ENCODE peak calls at places on chromosome 17, in five cellular contexts. C is SK-N-SH, B is HCT116, X is HepG2, M is H1. R is an unnamed sample.

GRCh38 chr17:75842963-75843576 is 1.1 kb downstream of the UNC13D start:
- DNase-seq in C (no peak), B (no peak), X (no peak), M (no peak), R (no peak)

GRCh38 chr17:2204393-2204792 is 99.2 kb downstream of the SMG6 start:
- DNase-seq in C (no peak), B (no peak), X (no peak), M (no peak), R (no peak)

GRCh38 chr17:16920628-16921020 is 51.3 kb downstream of the TNFRSF13B start:
- DNase-seq in C (no peak), B (no peak), X (no peak), M (no peak), R (no peak)

GRCh38 chr17:50354198-50354597 is 8.3 kb downstream of the XYLT2 start:
- DNase-seq in C (no peak), B (no peak), X (no peak), M (no peak), R (no peak)

GRCh38 chr17:32386844-32387243 is 36.9 kb downstream of the ZNF207 start:
- DNase-seq in C (no peak), B (no peak), X (no peak), M (no peak), R (no peak)

GRCh38 chr17:4488989-4489595 is 9.6 kb upstream of the SPNS2 start:
- DNase-seq in C (no peak), B (no peak), X (no peak), M (no peak), R (no peak)

GRCh38 chr17:1658100-1658499 is 8.4 kb upstream of the RILP start:
- DNase-seq in C (no peak), B (no peak), X (no peak), M (no peak), R (no peak)

GRCh38 chr17:66432996-66433556 is 130.7 kb downstream of the PRKCA start:
- DNase-seq in C (peak), B (no peak), X (no peak), M (no peak), R (no peak)

GRCh38 chr17:50115744-50116143 is 14.2 kb downstream of the SAMD14 start:
- DNase-seq in C (no peak), B (no peak), X (no peak), M (no peak), R (no peak)

GRCh38 chr17:1651559-1651844 is 1.8 kb upstream of the RILP start:
- DNase-seq in C (no peak), B (no peak), X (no peak), M (no peak), R (no peak)

GRCh38 chr17:32988481-32989101 is 3.1 kb upstream of the SPACA3 start:
- DNase-seq in C (no peak), B (no peak), X (no peak), M (no peak), R (no peak)

GRCh38 chr17:78307887-78308633 is 51.8 kb downstream of the SOCS3 start:
- DNase-seq in C (peak), B (no peak), X (peak), M (no peak), R (peak)

GRCh38 chr17:18314059-18314730 is 599 bp downstream of the TOP3A start:
- DNase-seq in C (no peak), B (no peak), X (no peak), M (no peak), R (peak)

GRCh38 chr17:59941131-59941530 is 23.4 kb downstream of the RNFT1 start:
- DNase-seq in C (no peak), B (no peak), X (no peak), M (no peak), R (no peak)

DNA sequence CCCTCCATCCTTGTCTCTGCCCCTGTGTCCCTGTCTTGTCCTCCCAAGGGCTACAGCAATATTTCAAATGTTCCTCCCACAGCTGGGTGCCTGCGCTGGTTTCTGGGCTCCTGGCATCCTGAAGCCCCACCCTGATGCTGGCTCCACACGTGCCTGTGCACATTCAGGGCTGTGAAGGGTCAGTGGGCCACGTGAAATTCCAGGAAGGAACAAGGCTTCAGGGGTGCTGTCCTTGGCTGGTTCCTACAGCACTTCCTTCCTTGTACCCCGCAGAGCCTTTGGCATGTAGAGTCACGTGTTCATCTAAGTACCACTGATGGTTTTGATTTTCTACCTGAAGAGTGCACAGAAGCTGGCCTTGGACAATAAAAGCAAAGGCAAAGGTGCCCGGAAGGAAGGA is 57.7 kb upstream of the NLK start:
- DNase-seq in C (no peak), B (no peak), X (no peak), M (no peak), R (no peak)
- TF ChIP-seq JUND in C (no peak), B (no peak), X (no peak), M (no peak), R (no peak)

GRCh38 chr17:70332811-70333210 is 163.5 kb downstream of the KCNJ2 start:
- DNase-seq in C (no peak), B (no peak), X (no peak), M (no peak), R (no peak)
- TF ChIP-seq JUND in C (no peak), B (no peak), X (no peak), M (no peak), R (no peak)

DNA sequence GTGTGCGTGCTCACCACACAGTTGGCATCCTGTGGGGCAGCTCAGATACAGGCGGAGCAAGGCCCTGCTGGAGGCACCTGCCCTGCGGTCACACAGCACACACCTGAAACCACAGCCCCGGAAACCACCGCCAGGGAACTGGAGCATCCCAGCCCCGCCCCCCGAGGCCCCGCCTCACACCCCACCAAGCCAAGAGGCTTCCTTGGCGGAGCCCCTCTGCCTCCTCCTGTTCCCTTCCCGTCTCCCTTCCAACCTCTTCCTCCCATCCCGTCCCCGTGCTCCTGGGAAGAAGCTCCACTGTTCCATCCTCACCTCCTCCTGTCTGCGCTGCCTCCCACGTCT is 205.5 kb downstream of the NTN1 start:
- DNase-seq in C (no peak), B (no peak), X (no peak), M (no peak), R (no peak)
- TF ChIP-seq JUND in C (no peak), B (no peak), X (no peak), M (no peak), R (no peak)

DNA sequence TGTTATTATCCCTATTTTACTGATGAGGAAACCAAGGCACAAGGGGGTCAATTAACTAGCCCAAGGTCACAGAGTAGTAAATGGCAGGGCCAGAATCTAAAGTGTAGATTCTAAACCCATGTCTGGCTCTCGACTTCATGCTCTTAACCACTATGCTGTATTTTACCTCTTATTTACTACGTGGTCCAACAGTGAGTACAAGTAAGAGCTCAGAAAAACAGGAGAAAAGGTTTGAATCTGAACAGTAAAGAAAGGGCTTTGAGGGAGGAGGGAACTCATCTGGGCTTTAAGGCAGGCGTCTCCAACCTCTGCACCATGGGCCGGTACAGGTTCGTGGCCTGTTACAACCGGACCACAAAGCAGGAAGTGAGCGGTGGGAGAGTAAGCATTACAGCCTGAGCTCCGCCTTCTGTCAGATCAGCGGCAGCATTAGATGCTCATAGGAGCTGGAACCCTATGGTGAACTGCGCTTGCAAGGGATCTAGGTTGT is 62.9 kb downstream of the SMURF2 start:
- DNase-seq in C (no peak), B (no peak), X (no peak), M (no peak), R (no peak)
- TF ChIP-seq JUND in C (no peak), B (no peak), X (no peak), M (no peak), R (no peak)

GRCh38 chr17:39701012-39701783 is 1.3 kb downstream of the ERBB2 start:
- DNase-seq in C (no peak), B (no peak), X (no peak), M (no peak), R (peak)

GRCh38 chr17:39697961-39698360 is 1.9 kb upstream of the ERBB2 start:
- DNase-seq in C (no peak), B (no peak), X (no peak), M (no peak), R (no peak)

GRCh38 chr17:39700148-39700987 is 504 bp downstream of the ERBB2 start:
- DNase-seq in C (no peak), B (no peak), X (no peak), M (no peak), R (peak)

GRCh38 chr17:39701784-39702422 is 2.0 kb downstream of the ERBB2 start:
- DNase-seq in C (no peak), B (no peak), X (no peak), M (no peak), R (no peak)

DNA sequence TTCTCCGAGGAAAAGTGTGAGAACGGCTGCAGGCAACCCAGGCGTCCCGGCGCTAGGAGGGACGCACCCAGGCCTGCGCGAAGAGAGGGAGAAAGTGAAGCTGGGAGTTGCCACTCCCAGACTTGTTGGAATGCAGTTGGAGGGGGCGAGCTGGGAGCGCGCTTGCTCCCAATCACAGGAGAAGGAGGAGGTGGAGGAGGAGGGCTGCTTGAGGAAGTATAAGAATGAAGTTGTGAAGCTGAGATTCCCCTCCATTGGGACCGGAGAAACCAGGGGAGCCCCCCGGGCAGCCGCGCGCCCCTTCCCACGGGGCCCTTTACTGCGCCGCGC is at the start of gene ERBB2:
- DNase-seq in C (no peak), B (peak), X (peak), M (no peak), R (peak)
- TF ChIP-seq JUND in C (no peak), B (no peak), X (no peak), M (no peak), R (no peak)

R was measured in T47D.